ENCODE peak calls at places on chromosomes 5 and 9, in seven cellular contexts. One of them, this sample, is unnamed.

GRCh38 chr5:174020928-174021304 is 24.6 kb upstream of the NSG2 start:
- DNase-seq in tibial nerve: no peak
- DNase-seq in esophagus muscularis mucosa: no peak
- DNase-seq in upper lobe of right lung: no peak
- DNase-seq in fibroblast of lung: no peak
- DNase-seq in body of pancreas: no peak
- DNase-seq in Peyer's patch: no peak
- DNase-seq in this sample: no peak

GRCh38 chr5:76473676-76474075 is 70.6 kb downstream of the IQGAP2 start:
- DNase-seq in tibial nerve: no peak
- DNase-seq in esophagus muscularis mucosa: no peak
- DNase-seq in upper lobe of right lung: no peak
- DNase-seq in fibroblast of lung: no peak
- DNase-seq in body of pancreas: no peak
- DNase-seq in Peyer's patch: peak; percentile 70
- DNase-seq in this sample: no peak

GRCh38 chr9:2972475-2972874 is 128.6 kb upstream of the PUM3 start:
- DNase-seq in tibial nerve: no peak
- DNase-seq in esophagus muscularis mucosa: no peak
- DNase-seq in upper lobe of right lung: no peak
- DNase-seq in fibroblast of lung: no peak
- DNase-seq in body of pancreas: no peak
- DNase-seq in Peyer's patch: no peak
- DNase-seq in this sample: no peak

GRCh38 chr9:120402741-120403542 is 177.0 kb downstream of the CDK5RAP2 start:
- DNase-seq in tibial nerve: no peak
- DNase-seq in esophagus muscularis mucosa: no peak
- DNase-seq in upper lobe of right lung: no peak
- DNase-seq in fibroblast of lung: peak; percentile 95
- DNase-seq in body of pancreas: no peak
- DNase-seq in Peyer's patch: no peak
- DNase-seq in this sample: no peak

GRCh38 chr9:81002242-81002641 is 687.1 kb downstream of the TLE1 start:
- DNase-seq in tibial nerve: no peak
- DNase-seq in esophagus muscularis mucosa: no peak
- DNase-seq in upper lobe of right lung: no peak
- DNase-seq in fibroblast of lung: no peak
- DNase-seq in body of pancreas: no peak
- DNase-seq in Peyer's patch: no peak
- DNase-seq in this sample: no peak

GRCh38 chr5:72661405-72661804 is 154.2 kb upstream of the ZNF366 start:
- DNase-seq in tibial nerve: no peak
- DNase-seq in esophagus muscularis mucosa: no peak
- DNase-seq in upper lobe of right lung: no peak
- DNase-seq in fibroblast of lung: peak; percentile 32
- DNase-seq in body of pancreas: no peak
- DNase-seq in Peyer's patch: no peak
- DNase-seq in this sample: peak; percentile 40

GRCh38 chr9:93258818-93259489 is 75.0 kb downstream of the WNK2 start:
- DNase-seq in tibial nerve: no peak
- DNase-seq in esophagus muscularis mucosa: no peak
- DNase-seq in upper lobe of right lung: peak; percentile 48
- DNase-seq in fibroblast of lung: no peak
- DNase-seq in body of pancreas: peak; percentile 5
- DNase-seq in Peyer's patch: peak; percentile 39
- DNase-seq in this sample: no peak

GRCh38 chr9:5263568-5264218 is 32.5 kb downstream of the INSL4 start:
- DNase-seq in tibial nerve: no peak
- DNase-seq in esophagus muscularis mucosa: no peak
- DNase-seq in upper lobe of right lung: no peak
- DNase-seq in fibroblast of lung: peak; percentile 18
- DNase-seq in body of pancreas: peak; percentile 20
- DNase-seq in Peyer's patch: no peak
- DNase-seq in this sample: no peak

GRCh38 chr5:141604318-141604717 is 14.5 kb downstream of the DIAPH1 start:
- DNase-seq in tibial nerve: peak; percentile 77
- DNase-seq in esophagus muscularis mucosa: no peak
- DNase-seq in upper lobe of right lung: no peak
- DNase-seq in fibroblast of lung: peak; percentile 92
- DNase-seq in body of pancreas: peak; percentile 28
- DNase-seq in Peyer's patch: peak; percentile 78
- DNase-seq in this sample: no peak

GRCh38 chr5:172715931-172716682 is 54.9 kb downstream of the DUSP1 start:
- DNase-seq in tibial nerve: no peak
- DNase-seq in esophagus muscularis mucosa: no peak
- DNase-seq in upper lobe of right lung: no peak
- DNase-seq in fibroblast of lung: no peak
- DNase-seq in body of pancreas: no peak
- DNase-seq in Peyer's patch: no peak
- DNase-seq in this sample: no peak

GRCh38 chr5:100676807-100677631 is 141.8 kb downstream of the FAM174A start:
- DNase-seq in tibial nerve: no peak
- DNase-seq in esophagus muscularis mucosa: no peak
- DNase-seq in upper lobe of right lung: no peak
- DNase-seq in fibroblast of lung: peak; percentile 84
- DNase-seq in body of pancreas: no peak
- DNase-seq in Peyer's patch: no peak
- DNase-seq in this sample: no peak

GRCh38 chr9:21047315-21047714 is 15.9 kb upstream of the HACD4 start:
- DNase-seq in tibial nerve: no peak
- DNase-seq in esophagus muscularis mucosa: no peak
- DNase-seq in upper lobe of right lung: no peak
- DNase-seq in fibroblast of lung: no peak
- DNase-seq in body of pancreas: no peak
- DNase-seq in Peyer's patch: no peak
- DNase-seq in this sample: no peak

GRCh38 chr5:9716838-9717281 is 86.7 kb upstream of the TAS2R1 start:
- DNase-seq in tibial nerve: no peak
- DNase-seq in esophagus muscularis mucosa: peak; percentile 77
- DNase-seq in upper lobe of right lung: no peak
- DNase-seq in fibroblast of lung: peak; percentile 43
- DNase-seq in body of pancreas: no peak
- DNase-seq in Peyer's patch: no peak
- DNase-seq in this sample: no peak

GRCh38 chr9:100229136-100229535 is 123.6 kb downstream of the TEX10 start:
- DNase-seq in tibial nerve: no peak
- DNase-seq in esophagus muscularis mucosa: no peak
- DNase-seq in upper lobe of right lung: no peak
- DNase-seq in fibroblast of lung: no peak
- DNase-seq in body of pancreas: no peak
- DNase-seq in Peyer's patch: no peak
- DNase-seq in this sample: no peak

GRCh38 chr5:175195698-175196656 is 248.0 kb downstream of the DRD1 start:
- DNase-seq in tibial nerve: no peak
- DNase-seq in esophagus muscularis mucosa: no peak
- DNase-seq in upper lobe of right lung: no peak
- DNase-seq in fibroblast of lung: peak; percentile 85
- DNase-seq in body of pancreas: no peak
- DNase-seq in Peyer's patch: no peak
- DNase-seq in this sample: no peak

GRCh38 chr9:21835111-21835510 is 32.7 kb downstream of the MTAP start:
- DNase-seq in tibial nerve: no peak
- DNase-seq in esophagus muscularis mucosa: no peak
- DNase-seq in upper lobe of right lung: no peak
- DNase-seq in fibroblast of lung: no peak
- DNase-seq in body of pancreas: no peak
- DNase-seq in Peyer's patch: no peak
- DNase-seq in this sample: no peak

GRCh38 chr9:69546265-69546664 is 125.9 kb downstream of the APBA1 start:
- DNase-seq in tibial nerve: no peak
- DNase-seq in esophagus muscularis mucosa: no peak
- DNase-seq in upper lobe of right lung: no peak
- DNase-seq in fibroblast of lung: peak; percentile 8
- DNase-seq in body of pancreas: no peak
- DNase-seq in Peyer's patch: no peak
- DNase-seq in this sample: no peak

GRCh38 chr5:162796507-162796906 is 640.9 kb upstream of the CCNG1 start:
- DNase-seq in tibial nerve: no peak
- DNase-seq in esophagus muscularis mucosa: no peak
- DNase-seq in upper lobe of right lung: no peak
- DNase-seq in fibroblast of lung: no peak
- DNase-seq in body of pancreas: no peak
- DNase-seq in Peyer's patch: no peak
- DNase-seq in this sample: no peak

GRCh38 chr5:40436535-40437237 is 243.0 kb upstream of the PTGER4 start:
- DNase-seq in tibial nerve: no peak
- DNase-seq in esophagus muscularis mucosa: no peak
- DNase-seq in upper lobe of right lung: no peak
- DNase-seq in fibroblast of lung: no peak
- DNase-seq in body of pancreas: no peak
- DNase-seq in Peyer's patch: peak; percentile 62
- DNase-seq in this sample: no peak

GRCh38 chr5:137192293-137192743 is 306.8 kb downstream of the SPOCK1 start:
- DNase-seq in tibial nerve: no peak
- DNase-seq in esophagus muscularis mucosa: no peak
- DNase-seq in upper lobe of right lung: no peak
- DNase-seq in fibroblast of lung: no peak
- DNase-seq in body of pancreas: no peak
- DNase-seq in Peyer's patch: no peak
- DNase-seq in this sample: no peak

GRCh38 chr9:99019523-99020331 is 76.0 kb downstream of the COL15A1 start:
- DNase-seq in tibial nerve: no peak
- DNase-seq in esophagus muscularis mucosa: no peak
- DNase-seq in upper lobe of right lung: no peak
- DNase-seq in fibroblast of lung: peak; percentile 98
- DNase-seq in body of pancreas: no peak
- DNase-seq in Peyer's patch: no peak
- DNase-seq in this sample: peak; percentile 3
- H3K27ac ChIP-seq in tibial nerve: no peak overlapping the region
- H3K27ac ChIP-seq in esophagus muscularis mucosa: peak overlapping the region; percentile 71
- H3K27ac ChIP-seq in upper lobe of right lung: no peak overlapping the region
- H3K27ac ChIP-seq in fibroblast of lung: peak overlapping the region; percentile 94
- H3K27ac ChIP-seq in body of pancreas: no peak overlapping the region
- H3K27ac ChIP-seq in Peyer's patch: peak overlapping the region; percentile 43
- H3K27ac ChIP-seq in this sample: no peak overlapping the region

GRCh38 chr9:130852801-130853200 is 17.7 kb downstream of the ABL1 start:
- DNase-seq in tibial nerve: no peak
- DNase-seq in esophagus muscularis mucosa: no peak
- DNase-seq in upper lobe of right lung: no peak
- DNase-seq in fibroblast of lung: no peak
- DNase-seq in body of pancreas: no peak
- DNase-seq in Peyer's patch: no peak
- DNase-seq in this sample: no peak

GRCh38 chr9:130857864-130858730 is 23.0 kb downstream of the ABL1 start:
- DNase-seq in tibial nerve: peak; percentile 82
- DNase-seq in esophagus muscularis mucosa: no peak
- DNase-seq in upper lobe of right lung: no peak
- DNase-seq in fibroblast of lung: peak; percentile 80
- DNase-seq in body of pancreas: peak; percentile 40
- DNase-seq in Peyer's patch: peak; percentile 56
- DNase-seq in this sample: no peak

GRCh38 chr9:130856474-130856873 is 21.4 kb downstream of the ABL1 start:
- DNase-seq in tibial nerve: no peak
- DNase-seq in esophagus muscularis mucosa: no peak
- DNase-seq in upper lobe of right lung: no peak
- DNase-seq in fibroblast of lung: no peak
- DNase-seq in body of pancreas: no peak
- DNase-seq in Peyer's patch: no peak
- DNase-seq in this sample: no peak

GRCh38 chr9:130854835-130855234 is 19.8 kb downstream of the ABL1 start:
- DNase-seq in tibial nerve: no peak
- DNase-seq in esophagus muscularis mucosa: no peak
- DNase-seq in upper lobe of right lung: no peak
- DNase-seq in fibroblast of lung: no peak
- DNase-seq in body of pancreas: no peak
- DNase-seq in Peyer's patch: no peak
- DNase-seq in this sample: no peak

DNA sequence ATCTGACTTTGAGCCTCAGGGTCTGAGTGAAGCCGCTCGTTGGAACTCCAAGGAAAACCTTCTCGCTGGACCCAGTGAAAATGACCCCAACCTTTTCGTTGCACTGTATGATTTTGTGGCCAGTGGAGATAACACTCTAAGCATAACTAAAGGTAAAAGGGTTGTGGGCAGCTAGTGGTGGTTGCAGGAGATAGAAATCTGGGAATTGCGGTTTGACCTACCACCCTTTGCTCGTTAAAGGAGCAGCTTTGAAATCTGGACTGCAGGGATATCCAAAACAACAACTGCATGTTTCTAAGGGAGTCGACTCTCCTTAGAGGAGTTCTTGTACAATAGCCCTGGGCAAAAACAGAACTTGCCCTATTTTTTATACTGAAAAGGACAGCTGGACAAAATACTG is 19.0 kb downstream of the ABL1 start:
- DNase-seq in tibial nerve: no peak
- DNase-seq in esophagus muscularis mucosa: no peak
- DNase-seq in upper lobe of right lung: no peak
- DNase-seq in fibroblast of lung: no peak
- DNase-seq in body of pancreas: no peak
- DNase-seq in Peyer's patch: no peak
- DNase-seq in this sample: no peak
- H3K27ac ChIP-seq in tibial nerve: no peak overlapping the region
- H3K27ac ChIP-seq in esophagus muscularis mucosa: no peak overlapping the region
- H3K27ac ChIP-seq in upper lobe of right lung: no peak overlapping the region
- H3K27ac ChIP-seq in fibroblast of lung: no peak overlapping the region
- H3K27ac ChIP-seq in body of pancreas: no peak overlapping the region
- H3K27ac ChIP-seq in Peyer's patch: no peak overlapping the region
- H3K27ac ChIP-seq in this sample: peak overlapping the region; percentile 59

GRCh38 chr5:160045004-160045403 is 36.1 kb downstream of the TTC1 start:
- DNase-seq in tibial nerve: no peak
- DNase-seq in esophagus muscularis mucosa: no peak
- DNase-seq in upper lobe of right lung: no peak
- DNase-seq in fibroblast of lung: peak; percentile 19
- DNase-seq in body of pancreas: no peak
- DNase-seq in Peyer's patch: no peak
- DNase-seq in this sample: no peak
- H3K27ac ChIP-seq in tibial nerve: no peak overlapping the region
- H3K27ac ChIP-seq in esophagus muscularis mucosa: no peak overlapping the region
- H3K27ac ChIP-seq in upper lobe of right lung: no peak overlapping the region
- H3K27ac ChIP-seq in fibroblast of lung: no peak overlapping the region
- H3K27ac ChIP-seq in body of pancreas: no peak overlapping the region
- H3K27ac ChIP-seq in Peyer's patch: no peak overlapping the region
- H3K27ac ChIP-seq in this sample: no peak overlapping the region

DNA sequence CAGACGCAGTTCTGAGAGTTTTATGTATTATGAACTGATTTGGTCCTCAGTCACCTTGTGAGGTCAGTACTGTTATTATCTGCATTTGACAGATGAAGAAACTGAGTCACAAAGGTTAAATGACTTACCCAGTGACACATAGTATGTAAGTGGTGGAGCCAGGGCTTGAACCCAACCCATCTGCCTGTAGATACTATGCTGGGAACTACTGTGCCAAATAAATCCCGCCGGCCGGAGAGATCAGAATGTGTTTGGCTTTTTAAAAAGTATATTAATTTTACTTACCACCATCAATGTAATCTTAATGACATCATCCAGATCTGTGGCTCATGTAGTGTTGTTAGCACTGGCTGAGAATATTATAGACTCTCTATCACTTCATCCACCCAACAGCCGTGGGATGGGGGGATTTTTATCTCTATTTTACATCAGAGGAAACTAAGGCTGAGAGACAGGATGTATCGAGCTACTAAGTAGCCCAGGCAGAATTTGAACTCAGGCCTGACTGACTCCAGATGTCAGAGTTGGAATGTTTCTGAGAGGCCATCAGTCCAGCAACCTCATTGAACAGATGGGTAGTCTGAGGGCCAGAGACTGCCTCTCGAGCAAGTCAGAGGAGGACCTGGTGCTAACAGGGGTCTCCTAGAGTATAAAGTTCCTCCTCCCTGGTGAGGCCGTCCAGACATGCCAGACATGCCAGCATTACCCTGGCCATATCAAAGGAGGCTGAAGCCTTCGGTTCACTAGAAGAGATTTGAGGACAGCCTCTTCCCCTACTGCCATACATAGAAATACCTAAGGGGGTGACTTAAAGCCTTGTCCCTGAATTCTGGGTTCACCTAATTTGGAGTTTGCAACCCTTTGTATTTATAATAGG is 81.0 kb downstream of the ZNF618 start:
- DNase-seq in tibial nerve: no peak
- DNase-seq in esophagus muscularis mucosa: no peak
- DNase-seq in upper lobe of right lung: no peak
- DNase-seq in fibroblast of lung: peak; percentile 10
- DNase-seq in body of pancreas: no peak
- DNase-seq in Peyer's patch: peak; percentile 7
- DNase-seq in this sample: no peak
- H3K27ac ChIP-seq in tibial nerve: no peak overlapping the region
- H3K27ac ChIP-seq in esophagus muscularis mucosa: no peak overlapping the region
- H3K27ac ChIP-seq in upper lobe of right lung: no peak overlapping the region
- H3K27ac ChIP-seq in fibroblast of lung: peak overlapping the region; percentile 78
- H3K27ac ChIP-seq in body of pancreas: peak overlapping the region; percentile 69
- H3K27ac ChIP-seq in Peyer's patch: no peak overlapping the region
- H3K27ac ChIP-seq in this sample: no peak overlapping the region

This sample was measured in caudate nucleus.